ENCODE peak calls at places on chromosomes 3 and 15, in five cellular contexts. F is HCT116, W is neural progenitor cell, T is endothelial cell of umbilical vein, Z is GM23338. E is an unnamed sample.

GRCh38 chr3:27728195-27729087 is 6.3 kb upstream of the EOMES start:
- DNase-seq in T (no peak), W (peak; percentile 91), Z (peak; percentile 96), F (no peak), E (no peak)

GRCh38 chr3:15531346-15531745 is 9.8 kb upstream of the COLQ start:
- DNase-seq in F (no peak), T (no peak), W (no peak), Z (no peak), E (no peak)

GRCh38 chr15:66481107-66481856 is 16.3 kb downstream of the SNAPC5 start:
- DNase-seq in W (no peak), Z (no peak), T (no peak), F (no peak), E (no peak)

GRCh38 chr15:90154861-90155626 is 46.1 kb upstream of the SEMA4B start:
- DNase-seq in T (no peak), W (no peak), Z (no peak), F (no peak), E (no peak)

GRCh38 chr3:9897408-9898372 is 5.0 kb upstream of the IL17RE start:
- DNase-seq in Z (no peak), T (peak; percentile 75), F (peak; percentile 56), W (no peak), E (no peak)

GRCh38 chr3:12588039-12588673 is 31.3 kb downstream of the MKRN2 start:
- DNase-seq in W (no peak), F (no peak), Z (no peak), T (peak; percentile 16), E (no peak)

GRCh38 chr3:125434582-125435011 is 59.5 kb upstream of the ZNF148 start:
- DNase-seq in T (no peak), W (no peak), F (no peak), Z (no peak), E (no peak)

GRCh38 chr3:58490860-58491501 is 915 bp upstream of the KCTD6 start:
- DNase-seq in T (no peak), Z (no peak), F (no peak), W (no peak), E (no peak)

GRCh38 chr3:183149915-183150825 is 12.4 kb downstream of the LAMP3 start:
- DNase-seq in W (no peak), F (no peak), Z (peak; percentile 12), T (no peak), E (no peak)

GRCh38 chr3:79286882-79287281 is 480.9 kb downstream of the ROBO1 start:
- DNase-seq in F (no peak), Z (no peak), W (no peak), T (no peak), E (no peak)

GRCh38 chr3:16056210-16056607 is 118.3 kb upstream of the GALNT15 start:
- DNase-seq in W (no peak), F (no peak), T (peak; percentile 35), Z (no peak), E (no peak)

GRCh38 chr3:130093741-130094391 is 12.2 kb downstream of the ALG1L2 start:
- DNase-seq in T (no peak), F (no peak), W (peak; percentile 18), Z (peak; percentile 51), E (no peak)

GRCh38 chr15:52295421-52295991 is at the start of gene MYO5C:
- DNase-seq in F (peak; percentile 64), W (peak; percentile 87), Z (peak; percentile 95), T (peak; percentile 95), E (no peak)
- TF ChIP-seq EZH2 in F (no peak), W (no peak), Z (no peak), T (no peak), E (no peak)

DNA sequence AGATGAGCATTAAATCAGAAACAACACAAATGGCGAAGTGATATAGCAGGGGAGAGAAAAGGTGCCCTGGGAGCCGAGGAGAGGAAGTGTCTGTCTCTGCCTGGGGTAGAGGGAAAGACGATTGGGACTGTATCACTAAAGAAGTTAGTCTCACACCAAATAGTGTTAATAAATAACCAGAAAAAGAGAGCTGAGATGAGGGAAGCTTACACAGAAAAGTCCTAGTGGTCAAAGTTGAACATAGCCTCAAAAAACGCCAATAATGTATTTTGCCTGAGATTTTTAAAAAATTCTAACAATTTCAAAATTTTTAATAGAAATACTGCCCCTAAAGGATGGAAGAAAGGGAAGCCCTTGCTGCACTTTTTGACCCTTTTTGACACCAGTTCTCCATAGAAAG is 417.6 kb downstream of the TUSC7 start:
- DNase-seq in T (no peak), W (no peak), F (no peak), Z (no peak), E (no peak)
- H3K36me3 ChIP-seq in T (no peaks in the 10 kb centered on the region), W (no peaks in the 10 kb centered on the region), F (no peaks in the 10 kb centered on the region), Z (no peaks in the 10 kb centered on the region), E (no peaks in the 10 kb centered on the region)

GRCh38 chr15:71052356-71052755 is 62.9 kb upstream of the THSD4 start:
- DNase-seq in W (no peak), T (no peak), F (no peak), Z (no peak), E (no peak)

GRCh38 chr15:71049706-71050422 is 65.4 kb upstream of the THSD4 start:
- DNase-seq in Z (peak; percentile 83), F (no peak), W (peak; percentile 35), T (no peak), E (no peak)

GRCh38 chr15:71050461-71050860 is 64.8 kb upstream of the THSD4 start:
- DNase-seq in T (no peak), W (no peak), F (no peak), Z (no peak), E (no peak)

GRCh38 chr15:71051539-71051938 is 63.7 kb upstream of the THSD4 start:
- DNase-seq in Z (no peak), T (no peak), F (no peak), W (no peak), E (no peak)

DNA sequence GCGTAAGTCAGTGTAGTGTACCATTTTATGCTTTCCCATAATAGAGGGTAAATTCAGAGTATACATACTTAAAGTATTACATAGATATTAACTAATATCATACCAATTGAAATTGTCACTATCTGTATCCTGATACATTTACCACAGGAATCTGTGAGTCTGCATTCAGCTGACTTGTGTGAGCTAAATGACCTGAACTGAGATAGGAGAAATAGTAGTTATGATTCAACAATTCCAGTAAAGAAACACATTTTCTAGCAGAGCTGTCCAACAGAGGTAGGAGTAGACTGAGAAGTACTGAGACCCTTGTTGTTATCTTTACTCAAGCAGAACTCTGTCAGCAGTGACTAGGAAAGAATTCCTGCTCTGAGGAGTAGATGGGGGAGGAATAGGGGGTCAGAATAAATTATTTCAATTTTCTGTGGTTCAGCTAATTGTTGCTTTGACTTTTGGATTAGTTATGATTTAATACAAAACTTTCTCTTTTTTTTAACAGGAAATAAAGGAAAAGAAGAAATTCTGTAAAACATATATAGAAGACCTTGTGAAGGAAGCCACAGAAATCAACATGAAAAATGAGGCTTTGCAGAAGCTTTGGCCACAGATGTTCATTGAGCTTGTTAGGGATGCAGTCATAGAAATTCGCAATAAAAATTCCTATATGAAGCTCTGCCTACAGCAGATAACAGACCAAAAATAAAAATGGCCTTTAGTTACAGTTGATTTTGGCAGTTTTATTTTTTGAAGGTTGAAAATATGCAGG is 66.2 kb upstream of the THSD4 start:
- DNase-seq in T (no peak), W (no peak), Z (no peak), F (no peak), E (no peak)
- TF ChIP-seq EZH2 in T (no peak), W (no peak), Z (no peak), F (no peak), E (no peak)

DNA sequence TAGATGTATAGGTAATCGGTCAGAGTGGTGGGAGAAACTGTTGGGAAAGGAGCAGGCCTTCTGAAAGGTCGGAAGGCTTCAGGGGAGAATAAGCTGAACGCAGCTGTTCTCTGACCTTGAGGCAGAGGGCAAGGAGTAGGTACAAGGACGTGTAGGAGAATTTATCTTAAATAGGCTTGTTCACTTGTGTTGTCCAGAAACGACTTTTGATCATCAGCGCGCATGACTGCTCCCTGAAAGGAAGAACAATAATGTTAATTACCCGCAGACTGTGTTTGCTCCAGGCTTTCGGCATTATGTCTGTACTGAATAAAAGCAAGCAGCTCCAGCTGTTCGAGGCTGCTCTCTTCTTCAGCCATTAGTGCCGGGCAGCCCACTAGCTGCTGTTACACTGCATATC is 39.6 kb downstream of the GPR160 start:
- DNase-seq in F (no peak), T (no peak), Z (no peak), W (peak; percentile 9), E (no peak)
- H3K36me3 ChIP-seq in F (no peaks in the 10 kb centered on the region), T (no peaks in the 10 kb centered on the region), Z (no peaks in the 10 kb centered on the region), W (no peaks in the 10 kb centered on the region), E (peaks cover 8% of the 10 kb centered on the region)

DNA sequence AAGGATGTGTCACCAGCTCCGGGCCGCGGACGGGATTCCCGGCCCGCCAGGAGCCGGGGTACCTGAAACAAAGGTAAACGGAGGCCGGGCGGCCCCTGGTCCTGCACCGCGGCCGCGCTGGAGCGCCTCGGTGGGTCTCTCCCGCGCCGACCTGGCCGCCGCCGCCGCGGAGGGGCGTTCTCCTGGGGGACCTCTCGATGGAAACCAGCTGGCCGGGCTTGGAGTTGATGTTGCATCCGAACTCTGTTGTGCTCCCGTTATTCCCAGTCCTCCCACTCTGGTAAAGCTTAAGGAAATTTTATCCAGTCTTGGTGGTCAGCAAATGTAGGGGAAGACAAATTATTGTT is 794 bp downstream of the PPP2R3A start:
- DNase-seq in T (no peak), W (peak; percentile 73), Z (peak; percentile 72), F (no peak), E (no peak)
- TF ChIP-seq EZH2 in T (no peak), W (no peak), Z (no peak), F (no peak), E (no peak)

GRCh38 chr15:82126346-82126745 is 80.5 kb upstream of the MEX3B start:
- DNase-seq in W (no peak), Z (no peak), F (no peak), T (no peak), E (no peak)

GRCh38 chr15:82127581-82127980 is 81.8 kb upstream of the MEX3B start:
- DNase-seq in W (no peak), Z (no peak), F (no peak), T (no peak), E (no peak)

GRCh38 chr15:82129769-82130168 is 84.0 kb upstream of the MEX3B start:
- DNase-seq in W (no peak), F (no peak), T (no peak), Z (no peak), E (no peak)

GRCh38 chr15:82129144-82129692 is 83.4 kb upstream of the MEX3B start:
- DNase-seq in F (no peak), Z (no peak), W (no peak), T (no peak), E (no peak)

GRCh38 chr15:82128401-82129143 is 82.8 kb upstream of the MEX3B start:
- DNase-seq in Z (no peak), F (no peak), T (no peak), W (no peak), E (no peak)
- H3K36me3 ChIP-seq in Z (peaks cover 4% of the 10 kb centered on the region), F (no peaks in the 10 kb centered on the region), T (no peaks in the 10 kb centered on the region), W (no peaks in the 10 kb centered on the region), E (no peaks in the 10 kb centered on the region)

DNA sequence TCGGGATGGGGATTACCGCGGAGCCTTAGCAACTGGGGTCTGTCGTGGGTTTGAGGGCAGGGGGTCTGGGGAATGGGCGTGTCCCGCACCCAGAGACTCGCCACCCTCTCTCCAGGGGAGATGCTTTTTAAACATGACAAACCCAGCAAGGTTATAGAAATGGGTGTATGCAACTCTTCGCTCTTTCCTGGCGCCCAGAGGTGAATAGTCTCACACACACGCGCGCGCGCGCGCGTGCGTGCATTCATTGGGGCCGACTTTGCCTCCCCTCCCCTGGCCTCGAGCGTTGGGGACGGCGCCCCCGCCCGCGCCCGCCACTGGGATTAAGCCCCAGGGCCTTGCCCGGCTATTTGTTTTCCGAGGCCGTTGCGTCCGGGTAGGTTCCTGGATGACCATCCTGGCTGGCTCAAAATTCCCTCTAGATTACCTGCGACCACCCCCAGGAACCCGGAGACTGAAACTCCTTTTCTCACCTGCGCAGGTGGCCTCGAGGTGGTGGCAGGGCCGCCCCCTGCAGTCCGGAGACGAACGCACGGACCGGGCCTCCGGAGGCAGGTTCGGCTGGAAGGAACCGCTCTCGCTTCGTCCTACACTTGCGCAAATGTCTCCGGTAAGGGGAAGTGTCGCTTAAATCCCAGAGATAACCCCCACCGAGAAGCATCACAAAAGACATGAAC is 777 bp downstream of the GPR160 start:
- DNase-seq in F (no peak), Z (peak; percentile 87), T (no peak), W (peak; percentile 66), E (no peak)
- TF ChIP-seq EZH2 in F (no peak), Z (no peak), T (peak; percentile 63), W (peak; percentile 75), E (no peak)

E was measured in SK-N-MC.